ENCODE peak calls at places on chromosomes 11 and 22, in ten cellular contexts. Z, I, R, L, W, O, Q, S, K and U are unnamed samples.

GRCh38 chr11:44133335-44133946 is 38.0 kb downstream of the EXT2 start:
- DNase-seq in Z (no peak), I (no peak), R (peak), L (peak), W (no peak), O (no peak), Q (no peak), S (no peak), K (peak), U (peak)

GRCh38 chr11:73257342-73258103 is 14.6 kb upstream of the P2RY6 start:
- DNase-seq in Z (no peak), I (no peak), R (peak), L (peak), W (no peak), O (peak), Q (no peak), S (no peak), K (peak), U (peak)

GRCh38 chr11:2807801-2808241 is 77.8 kb downstream of the CDKN1C start:
- DNase-seq in Z (peak), I (no peak), R (no peak), L (no peak), W (no peak), O (peak), Q (peak), S (no peak), K (no peak), U (no peak)

GRCh38 chr22:44049369-44050231 is 25.5 kb downstream of the PARVB start:
- DNase-seq in Z (peak), I (no peak), R (no peak), L (no peak), W (no peak), O (no peak), Q (no peak), S (no peak), K (no peak), U (no peak)

GRCh38 chr11:110311783-110312578 is 15.6 kb upstream of the RDX start:
- DNase-seq in Z (no peak), I (no peak), R (peak), L (peak), W (no peak), O (no peak), Q (no peak), S (peak), K (no peak), U (peak)

GRCh38 chr11:130715085-130715932 is 201.0 kb downstream of the SNX19 start:
- DNase-seq in Z (no peak), I (no peak), R (no peak), L (peak), W (no peak), O (no peak), Q (no peak), S (no peak), K (no peak), U (no peak)

GRCh38 chr22:47591709-47592108 is 829.3 kb downstream of the TBC1D22A start:
- DNase-seq in Z (no peak), I (no peak), R (no peak), L (no peak), W (no peak), O (no peak), Q (no peak), S (no peak), K (no peak), U (no peak)

GRCh38 chr11:130631119-130631518 is 182.7 kb downstream of the ADAMTS15 start:
- DNase-seq in Z (no peak), I (no peak), R (peak), L (peak), W (peak), O (no peak), Q (no peak), S (no peak), K (peak), U (peak)

GRCh38 chr22:49705631-49706352 is 121.9 kb downstream of the BRD1 start:
- DNase-seq in Z (no peak), I (peak), R (no peak), L (no peak), W (peak), O (no peak), Q (no peak), S (no peak), K (no peak), U (no peak)

GRCh38 chr11:113261709-113262475 is 52.5 kb upstream of the TTC12 start:
- DNase-seq in Z (no peak), I (no peak), R (no peak), L (peak), W (no peak), O (no peak), Q (no peak), S (no peak), K (peak), U (peak)

GRCh38 chr11:86672007-86672621 is at the start of gene ME3:
- DNase-seq in Z (peak), I (peak), R (peak), L (peak), W (peak), O (peak), Q (peak), S (peak), K (no peak), U (peak)

GRCh38 chr11:3056296-3057068 is 741 bp downstream of the CARS1 start:
- DNase-seq in Z (no peak), I (no peak), R (no peak), L (peak), W (peak), O (no peak), Q (no peak), S (no peak), K (no peak), U (peak)

GRCh38 chr11:119324124-119324665 is 7.3 kb upstream of the MCAM start:
- DNase-seq in Z (no peak), I (no peak), R (no peak), L (no peak), W (no peak), O (no peak), Q (no peak), S (no peak), K (no peak), U (no peak)

GRCh38 chr22:48953830-48954229 is 873.8 kb downstream of the BRD1 start:
- DNase-seq in Z (no peak), I (no peak), R (no peak), L (no peak), W (no peak), O (no peak), Q (no peak), S (no peak), K (no peak), U (no peak)

GRCh38 chr22:20084547-20085413 is 4.7 kb downstream of the DGCR8 start:
- DNase-seq in Z (no peak), I (no peak), R (no peak), L (peak), W (peak), O (peak), Q (no peak), S (no peak), K (no peak), U (no peak)

GRCh38 chr22:46731246-46732040 is 6.6 kb downstream of the CERK start:
- DNase-seq in Z (no peak), I (no peak), R (peak), L (peak), W (no peak), O (peak), Q (peak), S (no peak), K (no peak), U (peak)

GRCh38 chr11:35324981-35325380 is 94.4 kb downstream of the SLC1A2 start:
- DNase-seq in Z (no peak), I (no peak), R (peak), L (peak), W (no peak), O (no peak), Q (no peak), S (no peak), K (no peak), U (no peak)